ENCODE peak calls at places on chromosomes 1 and 21, in eight cellular contexts. One of them, this sample, is unnamed.

GRCh38 chr1:59052194-59052593 is 244.7 kb upstream of the FGGY start:
- DNase-seq in cardiac muscle cell: no peak
- DNase-seq in upper lobe of right lung: no peak
- DNase-seq in Panc1: no peak
- DNase-seq in breast epithelium: no peak
- DNase-seq in stomach: peak; percentile 87
- DNase-seq in HCT116: no peak
- DNase-seq in lung: no peak
- DNase-seq in this sample: no peak

GRCh38 chr21:29568020-29568419 is 269.3 kb downstream of the BACH1 start:
- DNase-seq in cardiac muscle cell: no peak
- DNase-seq in upper lobe of right lung: no peak
- DNase-seq in Panc1: no peak
- DNase-seq in breast epithelium: no peak
- DNase-seq in stomach: no peak
- DNase-seq in HCT116: no peak
- DNase-seq in lung: no peak
- DNase-seq in this sample: no peak

GRCh38 chr1:180415985-180416633 is 86.3 kb downstream of the ACBD6 start:
- DNase-seq in cardiac muscle cell: peak; percentile 25
- DNase-seq in upper lobe of right lung: no peak
- DNase-seq in Panc1: peak; percentile 41
- DNase-seq in breast epithelium: no peak
- DNase-seq in stomach: no peak
- DNase-seq in HCT116: peak; percentile 27
- DNase-seq in lung: no peak
- DNase-seq in this sample: no peak

GRCh38 chr1:91827094-91828006 is 58.6 kb downstream of the TGFBR3 start:
- DNase-seq in cardiac muscle cell: no peak
- DNase-seq in upper lobe of right lung: no peak
- DNase-seq in Panc1: no peak
- DNase-seq in breast epithelium: no peak
- DNase-seq in stomach: peak; percentile 31
- DNase-seq in HCT116: no peak
- DNase-seq in lung: no peak
- DNase-seq in this sample: no peak

GRCh38 chr1:232211149-232211548 is 418.8 kb downstream of the SIPA1L2 start:
- DNase-seq in cardiac muscle cell: no peak
- DNase-seq in upper lobe of right lung: no peak
- DNase-seq in Panc1: no peak
- DNase-seq in breast epithelium: no peak
- DNase-seq in stomach: no peak
- DNase-seq in HCT116: peak; percentile 23
- DNase-seq in lung: no peak
- DNase-seq in this sample: no peak

GRCh38 chr1:203557958-203558760 is 64.2 kb downstream of the OPTC start:
- DNase-seq in cardiac muscle cell: peak; percentile 19
- DNase-seq in upper lobe of right lung: no peak
- DNase-seq in Panc1: peak; percentile 81
- DNase-seq in breast epithelium: no peak
- DNase-seq in stomach: peak; percentile 48
- DNase-seq in HCT116: no peak
- DNase-seq in lung: peak; percentile 61
- DNase-seq in this sample: peak; percentile 63

GRCh38 chr1:245512980-245513578 is 358.3 kb downstream of the KIF26B start:
- DNase-seq in cardiac muscle cell: peak; percentile 32
- DNase-seq in upper lobe of right lung: no peak
- DNase-seq in Panc1: no peak
- DNase-seq in breast epithelium: no peak
- DNase-seq in stomach: no peak
- DNase-seq in HCT116: no peak
- DNase-seq in lung: no peak
- DNase-seq in this sample: no peak

GRCh38 chr1:204858381-204858821 is 12.3 kb upstream of the NFASC start:
- DNase-seq in cardiac muscle cell: no peak
- DNase-seq in upper lobe of right lung: no peak
- DNase-seq in Panc1: no peak
- DNase-seq in breast epithelium: no peak
- DNase-seq in stomach: no peak
- DNase-seq in HCT116: no peak
- DNase-seq in lung: no peak
- DNase-seq in this sample: no peak

GRCh38 chr21:15406791-15407190 is 323.0 kb upstream of the USP25 start:
- DNase-seq in cardiac muscle cell: no peak
- DNase-seq in upper lobe of right lung: no peak
- DNase-seq in Panc1: no peak
- DNase-seq in breast epithelium: no peak
- DNase-seq in stomach: no peak
- DNase-seq in HCT116: no peak
- DNase-seq in lung: no peak
- DNase-seq in this sample: no peak

GRCh38 chr1:35605882-35606182 is 32.7 kb downstream of the TFAP2E start:
- DNase-seq in cardiac muscle cell: no peak
- DNase-seq in upper lobe of right lung: no peak
- DNase-seq in Panc1: no peak
- DNase-seq in breast epithelium: no peak
- DNase-seq in stomach: no peak
- DNase-seq in HCT116: no peak
- DNase-seq in lung: no peak
- DNase-seq in this sample: no peak

GRCh38 chr1:2376261-2376741 is 15.1 kb downstream of the MORN1 start:
- DNase-seq in cardiac muscle cell: no peak
- DNase-seq in upper lobe of right lung: peak; percentile 58
- DNase-seq in Panc1: no peak
- DNase-seq in breast epithelium: no peak
- DNase-seq in stomach: no peak
- DNase-seq in HCT116: no peak
- DNase-seq in lung: no peak
- DNase-seq in this sample: no peak

GRCh38 chr1:172903581-172904220 is 147.0 kb downstream of the TNFSF18 start:
- DNase-seq in cardiac muscle cell: no peak
- DNase-seq in upper lobe of right lung: no peak
- DNase-seq in Panc1: no peak
- DNase-seq in breast epithelium: no peak
- DNase-seq in stomach: no peak
- DNase-seq in HCT116: no peak
- DNase-seq in lung: no peak
- DNase-seq in this sample: no peak

GRCh38 chr1:26574690-26575349 is 45.3 kb downstream of the RPS6KA1 start:
- DNase-seq in cardiac muscle cell: no peak
- DNase-seq in upper lobe of right lung: no peak
- DNase-seq in Panc1: no peak
- DNase-seq in breast epithelium: peak; percentile 1
- DNase-seq in stomach: no peak
- DNase-seq in HCT116: no peak
- DNase-seq in lung: peak; percentile 38
- DNase-seq in this sample: no peak

GRCh38 chr1:51927029-51927428 is 48.5 kb upstream of the NRDC start:
- DNase-seq in cardiac muscle cell: no peak
- DNase-seq in upper lobe of right lung: no peak
- DNase-seq in Panc1: no peak
- DNase-seq in breast epithelium: no peak
- DNase-seq in stomach: no peak
- DNase-seq in HCT116: no peak
- DNase-seq in lung: no peak
- DNase-seq in this sample: no peak

GRCh38 chr1:6130036-6130435 is 50.1 kb downstream of the CHD5 start:
- DNase-seq in cardiac muscle cell: no peak
- DNase-seq in upper lobe of right lung: peak; percentile 51
- DNase-seq in Panc1: no peak
- DNase-seq in breast epithelium: no peak
- DNase-seq in stomach: no peak
- DNase-seq in HCT116: no peak
- DNase-seq in lung: no peak
- DNase-seq in this sample: no peak

GRCh38 chr21:45325206-45326168 is 37.8 kb upstream of the POFUT2 start:
- DNase-seq in cardiac muscle cell: no peak
- DNase-seq in upper lobe of right lung: peak; percentile 64
- DNase-seq in Panc1: no peak
- DNase-seq in breast epithelium: no peak
- DNase-seq in stomach: no peak
- DNase-seq in HCT116: no peak
- DNase-seq in lung: no peak
- DNase-seq in this sample: peak; percentile 70

GRCh38 chr1:81414417-81415087 is 386.2 kb upstream of the ADGRL2 start:
- DNase-seq in cardiac muscle cell: peak; percentile 66
- DNase-seq in upper lobe of right lung: peak; percentile 77
- DNase-seq in Panc1: peak; percentile 24
- DNase-seq in breast epithelium: no peak
- DNase-seq in stomach: peak; percentile 82
- DNase-seq in HCT116: peak; percentile 8
- DNase-seq in lung: peak; percentile 47
- DNase-seq in this sample: peak; percentile 86

GRCh38 chr1:228287541-228288425 is 79.9 kb downstream of the OBSCN start:
- DNase-seq in cardiac muscle cell: no peak
- DNase-seq in upper lobe of right lung: peak; percentile 57
- DNase-seq in Panc1: no peak
- DNase-seq in breast epithelium: peak; percentile 47
- DNase-seq in stomach: no peak
- DNase-seq in HCT116: no peak
- DNase-seq in lung: no peak
- DNase-seq in this sample: no peak

GRCh38 chr1:94553323-94553730 is 11.8 kb upstream of the F3 start:
- DNase-seq in cardiac muscle cell: no peak
- DNase-seq in upper lobe of right lung: no peak
- DNase-seq in Panc1: no peak
- DNase-seq in breast epithelium: no peak
- DNase-seq in stomach: no peak
- DNase-seq in HCT116: no peak
- DNase-seq in lung: no peak
- DNase-seq in this sample: no peak

GRCh38 chr1:206907304-206907991 is 10.2 kb downstream of the IL24 start:
- DNase-seq in cardiac muscle cell: peak; percentile 71
- DNase-seq in upper lobe of right lung: no peak
- DNase-seq in Panc1: no peak
- DNase-seq in breast epithelium: no peak
- DNase-seq in stomach: no peak
- DNase-seq in HCT116: no peak
- DNase-seq in lung: no peak
- DNase-seq in this sample: peak; percentile 33

GRCh38 chr1:20195464-20195780 is 9.1 kb upstream of the PLA2G2C start:
- DNase-seq in cardiac muscle cell: no peak
- DNase-seq in upper lobe of right lung: no peak
- DNase-seq in Panc1: no peak
- DNase-seq in breast epithelium: no peak
- DNase-seq in stomach: no peak
- DNase-seq in HCT116: no peak
- DNase-seq in lung: no peak
- DNase-seq in this sample: no peak

GRCh38 chr1:167057297-167057688 is 32.9 kb downstream of the GPA33 start:
- DNase-seq in cardiac muscle cell: peak; percentile 78
- DNase-seq in upper lobe of right lung: no peak
- DNase-seq in Panc1: no peak
- DNase-seq in breast epithelium: no peak
- DNase-seq in stomach: peak; percentile 52
- DNase-seq in HCT116: peak; percentile 56
- DNase-seq in lung: no peak
- DNase-seq in this sample: peak; percentile 80

GRCh38 chr1:193458628-193459027 is 272.2 kb upstream of the B3GALT2 start:
- DNase-seq in cardiac muscle cell: no peak
- DNase-seq in upper lobe of right lung: no peak
- DNase-seq in Panc1: no peak
- DNase-seq in breast epithelium: no peak
- DNase-seq in stomach: no peak
- DNase-seq in HCT116: no peak
- DNase-seq in lung: no peak
- DNase-seq in this sample: no peak

GRCh38 chr1:223422911-223423310 is 29.7 kb downstream of the CCDC185 start:
- DNase-seq in cardiac muscle cell: no peak
- DNase-seq in upper lobe of right lung: no peak
- DNase-seq in Panc1: no peak
- DNase-seq in breast epithelium: no peak
- DNase-seq in stomach: no peak
- DNase-seq in HCT116: no peak
- DNase-seq in lung: no peak
- DNase-seq in this sample: no peak

GRCh38 chr1:30649321-30649991 is 73.9 kb downstream of the MATN1 start:
- DNase-seq in cardiac muscle cell: no peak
- DNase-seq in upper lobe of right lung: no peak
- DNase-seq in Panc1: no peak
- DNase-seq in breast epithelium: no peak
- DNase-seq in stomach: peak; percentile 59
- DNase-seq in HCT116: no peak
- DNase-seq in lung: no peak
- DNase-seq in this sample: no peak

GRCh38 chr21:36541721-36542139 is 61.8 kb upstream of the CLDN14 start:
- DNase-seq in cardiac muscle cell: no peak
- DNase-seq in upper lobe of right lung: no peak
- DNase-seq in Panc1: no peak
- DNase-seq in breast epithelium: no peak
- DNase-seq in stomach: no peak
- DNase-seq in HCT116: no peak
- DNase-seq in lung: no peak
- DNase-seq in this sample: no peak
- H3K4me3 ChIP-seq in cardiac muscle cell: no peak overlapping the region
- H3K4me3 ChIP-seq in upper lobe of right lung: no peak overlapping the region
- H3K4me3 ChIP-seq in Panc1: no peak overlapping the region
- H3K4me3 ChIP-seq in breast epithelium: no peak overlapping the region
- H3K4me3 ChIP-seq in stomach: no peak overlapping the region
- H3K4me3 ChIP-seq in HCT116: no peak overlapping the region
- H3K4me3 ChIP-seq in lung: no peak overlapping the region
- H3K4me3 ChIP-seq in this sample: no peak overlapping the region

DNA sequence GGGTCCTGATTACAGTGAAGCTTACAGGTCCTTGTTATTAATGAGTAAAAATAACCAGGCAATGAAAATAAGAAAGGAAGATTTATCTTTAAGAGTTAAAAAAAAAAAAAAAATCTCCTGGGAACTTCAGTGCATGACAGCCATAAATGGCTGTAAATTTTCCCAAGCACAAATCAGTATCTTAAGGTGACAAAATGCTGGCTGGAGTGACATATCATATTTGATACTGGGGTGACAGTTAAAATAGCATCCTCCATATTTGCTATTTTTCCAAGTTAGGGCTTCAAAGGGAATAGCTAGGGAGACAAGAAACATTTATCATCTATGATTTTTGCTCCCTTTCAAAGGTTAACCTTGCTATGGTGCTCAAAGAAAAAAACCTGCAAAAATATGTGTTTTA is 226.6 kb downstream of the PRDM2 start:
- DNase-seq in cardiac muscle cell: no peak
- DNase-seq in upper lobe of right lung: no peak
- DNase-seq in Panc1: no peak
- DNase-seq in breast epithelium: no peak
- DNase-seq in stomach: no peak
- DNase-seq in HCT116: no peak
- DNase-seq in lung: no peak
- DNase-seq in this sample: no peak
- TF ChIP-seq CTCF in cardiac muscle cell: no peak
- TF ChIP-seq CTCF in upper lobe of right lung: no peak
- TF ChIP-seq CTCF in Panc1: no peak
- TF ChIP-seq CTCF in breast epithelium: no peak
- TF ChIP-seq CTCF in stomach: no peak
- TF ChIP-seq CTCF in HCT116: no peak
- TF ChIP-seq CTCF in lung: no peak
- TF ChIP-seq CTCF in this sample: no peak

GRCh38 chr1:1259540-1259939 is 13.0 kb upstream of the C1QTNF12 start:
- DNase-seq in cardiac muscle cell: no peak
- DNase-seq in upper lobe of right lung: no peak
- DNase-seq in Panc1: no peak
- DNase-seq in breast epithelium: no peak
- DNase-seq in stomach: no peak
- DNase-seq in HCT116: no peak
- DNase-seq in lung: no peak
- DNase-seq in this sample: no peak
- H3K36me3 ChIP-seq in cardiac muscle cell: peaks cover 20% of the 10 kb centered on the region
- H3K36me3 ChIP-seq in upper lobe of right lung: peaks cover 75% of the 10 kb centered on the region
- H3K36me3 ChIP-seq in Panc1: no peaks in the 10 kb centered on the region
- H3K36me3 ChIP-seq in breast epithelium: peaks cover 18% of the 10 kb centered on the region
- H3K36me3 ChIP-seq in stomach: peaks cover 98% of the 10 kb centered on the region
- H3K36me3 ChIP-seq in HCT116: peaks cover 32% of the 10 kb centered on the region
- H3K36me3 ChIP-seq in lung: peaks cover 61% of the 10 kb centered on the region
- H3K36me3 ChIP-seq in this sample: no peaks in the 10 kb centered on the region

GRCh38 chr1:209774592-209774991 is 9.8 kb downstream of the C1orf74 start:
- DNase-seq in cardiac muscle cell: no peak
- DNase-seq in upper lobe of right lung: no peak
- DNase-seq in Panc1: no peak
- DNase-seq in breast epithelium: no peak
- DNase-seq in stomach: no peak
- DNase-seq in HCT116: no peak
- DNase-seq in lung: no peak
- DNase-seq in this sample: no peak
- H3K4me3 ChIP-seq in cardiac muscle cell: no peak overlapping the region
- H3K4me3 ChIP-seq in upper lobe of right lung: no peak overlapping the region
- H3K4me3 ChIP-seq in Panc1: no peak overlapping the region
- H3K4me3 ChIP-seq in breast epithelium: no peak overlapping the region
- H3K4me3 ChIP-seq in stomach: no peak overlapping the region
- H3K4me3 ChIP-seq in HCT116: no peak overlapping the region
- H3K4me3 ChIP-seq in lung: no peak overlapping the region
- H3K4me3 ChIP-seq in this sample: no peak overlapping the region